ENCODE peak calls at places on chromosomes 16 and 17, in six cellular contexts. One of them, this sample, is unnamed.

GRCh38 chr16:21952040-21952792 is 945 bp upstream of the UQCRC2 start:
- DNase-seq in WTC11: peak
- DNase-seq in CD8-positive, alpha-beta T cell: peak
- DNase-seq in uterus: peak
- DNase-seq in neural progenitor cell: peak
- DNase-seq in body of pancreas: peak
- DNase-seq in this sample: peak

GRCh38 chr17:27473748-27474609 is 17.7 kb downstream of the KSR1 start:
- DNase-seq in WTC11: no peak
- DNase-seq in CD8-positive, alpha-beta T cell: peak
- DNase-seq in uterus: no peak
- DNase-seq in neural progenitor cell: no peak
- DNase-seq in body of pancreas: peak
- DNase-seq in this sample: no peak

GRCh38 chr16:22948603-22949368 is 134.8 kb downstream of the HS3ST2 start:
- DNase-seq in WTC11: peak
- DNase-seq in CD8-positive, alpha-beta T cell: no peak
- DNase-seq in uterus: peak
- DNase-seq in neural progenitor cell: peak
- DNase-seq in body of pancreas: peak
- DNase-seq in this sample: peak

GRCh38 chr17:699350-699749 is 15.3 kb downstream of the VPS53 start:
- DNase-seq in WTC11: no peak
- DNase-seq in CD8-positive, alpha-beta T cell: no peak
- DNase-seq in uterus: no peak
- DNase-seq in neural progenitor cell: no peak
- DNase-seq in body of pancreas: no peak
- DNase-seq in this sample: no peak

GRCh38 chr17:17719966-17720543 is 38.8 kb downstream of the RAI1 start:
- DNase-seq in WTC11: no peak
- DNase-seq in CD8-positive, alpha-beta T cell: no peak
- DNase-seq in uterus: no peak
- DNase-seq in neural progenitor cell: no peak
- DNase-seq in body of pancreas: no peak
- DNase-seq in this sample: no peak

GRCh38 chr16:366476-366875 is 3.9 kb downstream of the MRPL28 start:
- DNase-seq in WTC11: no peak
- DNase-seq in CD8-positive, alpha-beta T cell: no peak
- DNase-seq in uterus: no peak
- DNase-seq in neural progenitor cell: no peak
- DNase-seq in body of pancreas: no peak
- DNase-seq in this sample: no peak

GRCh38 chr16:56985288-56985961 is 3.9 kb upstream of the NLRC5 start:
- DNase-seq in WTC11: no peak
- DNase-seq in CD8-positive, alpha-beta T cell: no peak
- DNase-seq in uterus: peak
- DNase-seq in neural progenitor cell: no peak
- DNase-seq in body of pancreas: peak
- DNase-seq in this sample: peak

GRCh38 chr17:29840884-29841283 is 89.1 kb downstream of the SSH2 start:
- DNase-seq in WTC11: no peak
- DNase-seq in CD8-positive, alpha-beta T cell: no peak
- DNase-seq in uterus: no peak
- DNase-seq in neural progenitor cell: no peak
- DNase-seq in body of pancreas: no peak
- DNase-seq in this sample: peak

GRCh38 chr16:11533588-11533987 is 53.1 kb downstream of the LITAF start:
- DNase-seq in WTC11: no peak
- DNase-seq in CD8-positive, alpha-beta T cell: no peak
- DNase-seq in uterus: no peak
- DNase-seq in neural progenitor cell: no peak
- DNase-seq in body of pancreas: no peak
- DNase-seq in this sample: no peak

GRCh38 chr16:71626858-71627213 is 852 bp downstream of the MARVELD3 start:
- DNase-seq in WTC11: peak
- DNase-seq in CD8-positive, alpha-beta T cell: no peak
- DNase-seq in uterus: no peak
- DNase-seq in neural progenitor cell: peak
- DNase-seq in body of pancreas: peak
- DNase-seq in this sample: no peak

GRCh38 chr16:67430504-67431076 is 331 bp upstream of the HSD11B2 start:
- DNase-seq in WTC11: no peak
- DNase-seq in CD8-positive, alpha-beta T cell: no peak
- DNase-seq in uterus: peak
- DNase-seq in neural progenitor cell: peak
- DNase-seq in body of pancreas: no peak
- DNase-seq in this sample: no peak

GRCh38 chr16:2707368-2708289 is 12.4 kb downstream of the PRSS27 start:
- DNase-seq in WTC11: no peak
- DNase-seq in CD8-positive, alpha-beta T cell: no peak
- DNase-seq in uterus: no peak
- DNase-seq in neural progenitor cell: no peak
- DNase-seq in body of pancreas: no peak
- DNase-seq in this sample: no peak

GRCh38 chr16:73956592-73957495 is 339.8 kb upstream of the PSMD7 start:
- DNase-seq in WTC11: peak
- DNase-seq in CD8-positive, alpha-beta T cell: no peak
- DNase-seq in uterus: peak
- DNase-seq in neural progenitor cell: peak
- DNase-seq in body of pancreas: peak
- DNase-seq in this sample: peak

GRCh38 chr17:56985371-56986162 is 7.6 kb downstream of the SCPEP1 start:
- DNase-seq in WTC11: no peak
- DNase-seq in CD8-positive, alpha-beta T cell: no peak
- DNase-seq in uterus: no peak
- DNase-seq in neural progenitor cell: no peak
- DNase-seq in body of pancreas: no peak
- DNase-seq in this sample: no peak

GRCh38 chr17:69900829-69901228 is 174.2 kb upstream of the KCNJ16 start:
- DNase-seq in WTC11: no peak
- DNase-seq in CD8-positive, alpha-beta T cell: no peak
- DNase-seq in uterus: no peak
- DNase-seq in neural progenitor cell: no peak
- DNase-seq in body of pancreas: no peak
- DNase-seq in this sample: no peak

GRCh38 chr17:81903415-81903831 is 1.4 kb downstream of the NPB start:
- DNase-seq in WTC11: no peak
- DNase-seq in CD8-positive, alpha-beta T cell: no peak
- DNase-seq in uterus: no peak
- DNase-seq in neural progenitor cell: no peak
- DNase-seq in body of pancreas: no peak
- DNase-seq in this sample: no peak

GRCh38 chr16:65989861-65990260 is 376.6 kb upstream of the CDH5 start:
- DNase-seq in WTC11: no peak
- DNase-seq in CD8-positive, alpha-beta T cell: no peak
- DNase-seq in uterus: peak
- DNase-seq in neural progenitor cell: no peak
- DNase-seq in body of pancreas: no peak
- DNase-seq in this sample: no peak

GRCh38 chr16:30434852-30435251 is 5.0 kb upstream of the DCTPP1 start:
- DNase-seq in WTC11: no peak
- DNase-seq in CD8-positive, alpha-beta T cell: no peak
- DNase-seq in uterus: no peak
- DNase-seq in neural progenitor cell: no peak
- DNase-seq in body of pancreas: no peak
- DNase-seq in this sample: no peak

GRCh38 chr17:15350777-15351486 is 9.5 kb upstream of the TEKT3 start:
- DNase-seq in WTC11: no peak
- DNase-seq in CD8-positive, alpha-beta T cell: no peak
- DNase-seq in uterus: peak
- DNase-seq in neural progenitor cell: no peak
- DNase-seq in body of pancreas: no peak
- DNase-seq in this sample: no peak

GRCh38 chr17:79658811-79659207 is 48.0 kb upstream of the RBFOX3 start:
- DNase-seq in WTC11: peak
- DNase-seq in CD8-positive, alpha-beta T cell: peak
- DNase-seq in uterus: no peak
- DNase-seq in neural progenitor cell: peak
- DNase-seq in body of pancreas: peak
- DNase-seq in this sample: peak

GRCh38 chr17:57442914-57443571 is 186.7 kb downstream of the MSI2 start:
- DNase-seq in WTC11: no peak
- DNase-seq in CD8-positive, alpha-beta T cell: peak
- DNase-seq in uterus: no peak
- DNase-seq in neural progenitor cell: no peak
- DNase-seq in body of pancreas: peak
- DNase-seq in this sample: no peak

GRCh38 chr16:59385953-59386352 is 651.8 kb upstream of the GOT2 start:
- DNase-seq in WTC11: no peak
- DNase-seq in CD8-positive, alpha-beta T cell: no peak
- DNase-seq in uterus: no peak
- DNase-seq in neural progenitor cell: no peak
- DNase-seq in body of pancreas: peak
- DNase-seq in this sample: peak

GRCh38 chr17:32752934-32753333 is 124.0 kb downstream of the MYO1D start:
- DNase-seq in WTC11: no peak
- DNase-seq in CD8-positive, alpha-beta T cell: no peak
- DNase-seq in uterus: no peak
- DNase-seq in neural progenitor cell: no peak
- DNase-seq in body of pancreas: no peak
- DNase-seq in this sample: no peak

GRCh38 chr16:49350265-49351103 is 23.1 kb upstream of the C16orf78 start:
- DNase-seq in WTC11: peak
- DNase-seq in CD8-positive, alpha-beta T cell: no peak
- DNase-seq in uterus: peak
- DNase-seq in neural progenitor cell: peak
- DNase-seq in body of pancreas: peak
- DNase-seq in this sample: peak

GRCh38 chr16:56525154-56525720 is 5.4 kb upstream of the BBS2 start:
- DNase-seq in WTC11: no peak
- DNase-seq in CD8-positive, alpha-beta T cell: no peak
- DNase-seq in uterus: no peak
- DNase-seq in neural progenitor cell: no peak
- DNase-seq in body of pancreas: no peak
- DNase-seq in this sample: peak

DNA sequence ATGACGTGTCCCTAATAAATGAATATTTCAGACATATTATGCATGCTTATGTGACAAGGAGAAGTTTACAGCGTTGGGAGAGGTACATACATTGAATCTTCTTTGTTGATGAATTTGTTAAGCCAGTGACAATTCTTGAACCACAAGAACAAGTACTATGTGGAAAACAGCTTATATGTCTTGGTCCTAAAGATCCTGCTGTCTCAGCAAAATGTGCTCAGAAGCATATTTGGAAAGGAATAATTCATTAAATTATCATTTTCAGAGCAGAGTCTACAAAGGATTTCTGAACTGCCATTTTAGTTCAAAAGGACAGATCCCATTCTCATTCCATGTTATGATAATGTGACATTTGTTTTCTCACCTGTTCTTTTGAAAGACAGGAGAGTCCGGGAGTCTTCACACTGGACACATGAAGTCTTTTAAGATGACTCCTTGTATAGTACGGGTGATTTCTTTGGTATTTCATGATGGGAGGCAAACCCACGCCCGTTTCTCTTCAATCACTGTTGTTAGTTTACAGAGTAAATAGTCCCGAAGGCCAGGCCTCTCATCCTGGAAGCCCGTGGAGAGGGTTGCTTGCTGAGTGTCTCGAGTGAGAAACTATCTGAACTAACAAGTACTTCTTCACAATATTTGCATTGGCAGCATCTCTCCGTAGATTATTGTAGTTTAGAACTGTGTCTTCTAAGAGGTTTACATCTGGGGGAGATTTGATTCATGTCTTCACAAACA is 26.7 kb downstream of the VPS35L start:
- DNase-seq in WTC11: no peak
- DNase-seq in CD8-positive, alpha-beta T cell: no peak
- DNase-seq in uterus: no peak
- DNase-seq in neural progenitor cell: no peak
- DNase-seq in body of pancreas: no peak
- DNase-seq in this sample: no peak
- TF ChIP-seq CTCF in WTC11: no peak
- TF ChIP-seq CTCF in CD8-positive, alpha-beta T cell: no peak
- TF ChIP-seq CTCF in uterus: no peak
- TF ChIP-seq CTCF in neural progenitor cell: no peak
- TF ChIP-seq CTCF in body of pancreas: no peak
- TF ChIP-seq CTCF in this sample: no peak

DNA sequence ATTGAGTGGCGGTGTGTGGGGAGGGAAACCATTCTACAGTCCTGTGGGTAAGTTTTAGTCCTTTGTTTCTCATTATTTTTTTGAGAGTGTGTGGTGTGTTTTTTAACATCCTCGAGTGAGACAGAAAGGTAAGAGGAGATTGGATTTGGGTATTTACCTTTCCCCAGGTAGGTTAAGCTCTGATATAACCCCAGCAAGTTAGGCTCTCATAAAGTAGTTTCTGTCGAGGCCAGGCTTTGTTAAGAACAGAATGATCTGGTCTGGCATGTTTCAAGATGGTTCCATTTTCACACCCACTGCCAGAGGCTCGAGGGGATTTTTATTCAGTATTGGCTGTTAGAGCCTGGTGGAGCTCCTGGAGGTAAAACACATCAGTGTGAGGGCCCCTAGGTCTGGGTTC is 62.9 kb downstream of the BCAS3 start:
- DNase-seq in WTC11: no peak
- DNase-seq in CD8-positive, alpha-beta T cell: no peak
- DNase-seq in uterus: no peak
- DNase-seq in neural progenitor cell: no peak
- DNase-seq in body of pancreas: no peak
- DNase-seq in this sample: no peak
- TF ChIP-seq CTCF in WTC11: no peak
- TF ChIP-seq CTCF in CD8-positive, alpha-beta T cell: no peak
- TF ChIP-seq CTCF in uterus: no peak
- TF ChIP-seq CTCF in neural progenitor cell: no peak
- TF ChIP-seq CTCF in body of pancreas: no peak
- TF ChIP-seq CTCF in this sample: no peak

GRCh38 chr17:13751485-13751793 is 149.7 kb upstream of the HS3ST3A1 start:
- DNase-seq in WTC11: no peak
- DNase-seq in CD8-positive, alpha-beta T cell: no peak
- DNase-seq in uterus: no peak
- DNase-seq in neural progenitor cell: no peak
- DNase-seq in body of pancreas: no peak
- DNase-seq in this sample: no peak
- TF ChIP-seq CTCF in WTC11: no peak
- TF ChIP-seq CTCF in CD8-positive, alpha-beta T cell: no peak
- TF ChIP-seq CTCF in uterus: no peak
- TF ChIP-seq CTCF in neural progenitor cell: no peak
- TF ChIP-seq CTCF in body of pancreas: no peak
- TF ChIP-seq CTCF in this sample: no peak

GRCh38 chr17:78211032-78211431 is 3.0 kb upstream of the BIRC5 start:
- DNase-seq in WTC11: no peak
- DNase-seq in CD8-positive, alpha-beta T cell: no peak
- DNase-seq in uterus: no peak
- DNase-seq in neural progenitor cell: no peak
- DNase-seq in body of pancreas: no peak
- DNase-seq in this sample: no peak

GRCh38 chr17:78210111-78210510 is 3.9 kb upstream of the BIRC5 start:
- DNase-seq in WTC11: no peak
- DNase-seq in CD8-positive, alpha-beta T cell: no peak
- DNase-seq in uterus: no peak
- DNase-seq in neural progenitor cell: no peak
- DNase-seq in body of pancreas: no peak
- DNase-seq in this sample: no peak

GRCh38 chr17:78214706-78215061 is 631 bp downstream of the BIRC5 start:
- DNase-seq in WTC11: no peak
- DNase-seq in CD8-positive, alpha-beta T cell: no peak
- DNase-seq in uterus: no peak
- DNase-seq in neural progenitor cell: no peak
- DNase-seq in body of pancreas: no peak
- DNase-seq in this sample: no peak

GRCh38 chr17:78219396-78220150 is 5.5 kb downstream of the BIRC5 start:
- DNase-seq in WTC11: peak
- DNase-seq in CD8-positive, alpha-beta T cell: no peak
- DNase-seq in uterus: no peak
- DNase-seq in neural progenitor cell: peak
- DNase-seq in body of pancreas: no peak
- DNase-seq in this sample: no peak

GRCh38 chr17:78214016-78214705 is at the start of gene BIRC5:
- DNase-seq in WTC11: peak
- DNase-seq in CD8-positive, alpha-beta T cell: peak
- DNase-seq in uterus: peak
- DNase-seq in neural progenitor cell: peak
- DNase-seq in body of pancreas: peak
- DNase-seq in this sample: peak
- TF ChIP-seq CTCF in WTC11: no peak
- TF ChIP-seq CTCF in CD8-positive, alpha-beta T cell: no peak
- TF ChIP-seq CTCF in uterus: peak
- TF ChIP-seq CTCF in neural progenitor cell: no peak
- TF ChIP-seq CTCF in body of pancreas: no peak
- TF ChIP-seq CTCF in this sample: no peak